ENCODE peak calls at places on chromosomes 5 and 9, in seven cellular contexts. One of them, this sample, is unnamed.

GRCh38 chr9:111481885-111482636 is 2.1 kb downstream of the ECPAS start:
- DNase-seq in IMR-90: peak
- DNase-seq in small intestine: no peak
- DNase-seq in stimulated activated CD4-positive, alpha-beta T cell treated with anti-CD3 and anti-CD28 coated beads, Interleukin-4, amount 100 ng/mL, for 1 hour: no peak
- DNase-seq in activated CD4-positive, alpha-beta T cell treated with anti-CD3 and anti-CD28 coated beads, Interleukin-2, amount 50 U/mL, for 1 hour: no peak
- DNase-seq in neuronal stem cell: peak
- DNase-seq in HT-29: peak
- DNase-seq in this sample: peak

GRCh38 chr5:141182248-141182647 is at the start of gene PCDHB16:
- DNase-seq in IMR-90: peak
- DNase-seq in small intestine: no peak
- DNase-seq in stimulated activated CD4-positive, alpha-beta T cell treated with anti-CD3 and anti-CD28 coated beads, Interleukin-4, amount 100 ng/mL, for 1 hour: no peak
- DNase-seq in activated CD4-positive, alpha-beta T cell treated with anti-CD3 and anti-CD28 coated beads, Interleukin-2, amount 50 U/mL, for 1 hour: no peak
- DNase-seq in neuronal stem cell: peak
- DNase-seq in HT-29: peak
- DNase-seq in this sample: peak

GRCh38 chr5:168314735-168315411 is 23.4 kb downstream of the WWC1 start:
- DNase-seq in IMR-90: peak
- DNase-seq in small intestine: peak
- DNase-seq in stimulated activated CD4-positive, alpha-beta T cell treated with anti-CD3 and anti-CD28 coated beads, Interleukin-4, amount 100 ng/mL, for 1 hour: no peak
- DNase-seq in activated CD4-positive, alpha-beta T cell treated with anti-CD3 and anti-CD28 coated beads, Interleukin-2, amount 50 U/mL, for 1 hour: no peak
- DNase-seq in neuronal stem cell: no peak
- DNase-seq in HT-29: peak
- DNase-seq in this sample: peak

GRCh38 chr5:59020611-59021285 is 437.9 kb downstream of the RAB3C start:
- DNase-seq in IMR-90: peak
- DNase-seq in small intestine: peak
- DNase-seq in stimulated activated CD4-positive, alpha-beta T cell treated with anti-CD3 and anti-CD28 coated beads, Interleukin-4, amount 100 ng/mL, for 1 hour: no peak
- DNase-seq in activated CD4-positive, alpha-beta T cell treated with anti-CD3 and anti-CD28 coated beads, Interleukin-2, amount 50 U/mL, for 1 hour: no peak
- DNase-seq in neuronal stem cell: no peak
- DNase-seq in HT-29: no peak
- DNase-seq in this sample: no peak

GRCh38 chr5:125412561-125413535 is 666.4 kb upstream of the ZNF608 start:
- DNase-seq in IMR-90: peak
- DNase-seq in small intestine: peak
- DNase-seq in stimulated activated CD4-positive, alpha-beta T cell treated with anti-CD3 and anti-CD28 coated beads, Interleukin-4, amount 100 ng/mL, for 1 hour: no peak
- DNase-seq in activated CD4-positive, alpha-beta T cell treated with anti-CD3 and anti-CD28 coated beads, Interleukin-2, amount 50 U/mL, for 1 hour: no peak
- DNase-seq in neuronal stem cell: peak
- DNase-seq in HT-29: peak
- DNase-seq in this sample: peak

GRCh38 chr9:127634698-127635097 is 22.6 kb downstream of the STXBP1 start:
- DNase-seq in IMR-90: no peak
- DNase-seq in small intestine: no peak
- DNase-seq in stimulated activated CD4-positive, alpha-beta T cell treated with anti-CD3 and anti-CD28 coated beads, Interleukin-4, amount 100 ng/mL, for 1 hour: no peak
- DNase-seq in activated CD4-positive, alpha-beta T cell treated with anti-CD3 and anti-CD28 coated beads, Interleukin-2, amount 50 U/mL, for 1 hour: no peak
- DNase-seq in neuronal stem cell: no peak
- DNase-seq in HT-29: peak
- DNase-seq in this sample: peak

GRCh38 chr5:59065551-59065950 is 482.7 kb downstream of the RAB3C start:
- DNase-seq in IMR-90: peak
- DNase-seq in small intestine: no peak
- DNase-seq in stimulated activated CD4-positive, alpha-beta T cell treated with anti-CD3 and anti-CD28 coated beads, Interleukin-4, amount 100 ng/mL, for 1 hour: no peak
- DNase-seq in activated CD4-positive, alpha-beta T cell treated with anti-CD3 and anti-CD28 coated beads, Interleukin-2, amount 50 U/mL, for 1 hour: no peak
- DNase-seq in neuronal stem cell: no peak
- DNase-seq in HT-29: no peak
- DNase-seq in this sample: no peak

GRCh38 chr9:34591091-34591910 is 1.8 kb upstream of the CNTFR start:
- DNase-seq in IMR-90: peak
- DNase-seq in small intestine: peak
- DNase-seq in stimulated activated CD4-positive, alpha-beta T cell treated with anti-CD3 and anti-CD28 coated beads, Interleukin-4, amount 100 ng/mL, for 1 hour: peak
- DNase-seq in activated CD4-positive, alpha-beta T cell treated with anti-CD3 and anti-CD28 coated beads, Interleukin-2, amount 50 U/mL, for 1 hour: peak
- DNase-seq in neuronal stem cell: peak
- DNase-seq in HT-29: peak
- DNase-seq in this sample: peak

GRCh38 chr5:26663500-26663899 is 374.9 kb downstream of the CDH9 start:
- DNase-seq in IMR-90: no peak
- DNase-seq in small intestine: no peak
- DNase-seq in stimulated activated CD4-positive, alpha-beta T cell treated with anti-CD3 and anti-CD28 coated beads, Interleukin-4, amount 100 ng/mL, for 1 hour: no peak
- DNase-seq in activated CD4-positive, alpha-beta T cell treated with anti-CD3 and anti-CD28 coated beads, Interleukin-2, amount 50 U/mL, for 1 hour: no peak
- DNase-seq in neuronal stem cell: no peak
- DNase-seq in HT-29: no peak
- DNase-seq in this sample: no peak

GRCh38 chr5:108101816-108102215 is 280.1 kb downstream of the FBXL17 start:
- DNase-seq in IMR-90: no peak
- DNase-seq in small intestine: no peak
- DNase-seq in stimulated activated CD4-positive, alpha-beta T cell treated with anti-CD3 and anti-CD28 coated beads, Interleukin-4, amount 100 ng/mL, for 1 hour: no peak
- DNase-seq in activated CD4-positive, alpha-beta T cell treated with anti-CD3 and anti-CD28 coated beads, Interleukin-2, amount 50 U/mL, for 1 hour: no peak
- DNase-seq in neuronal stem cell: no peak
- DNase-seq in HT-29: no peak
- DNase-seq in this sample: no peak

GRCh38 chr5:43042176-43042625 is 2.1 kb upstream of the ANXA2R start:
- DNase-seq in IMR-90: peak
- DNase-seq in small intestine: peak
- DNase-seq in stimulated activated CD4-positive, alpha-beta T cell treated with anti-CD3 and anti-CD28 coated beads, Interleukin-4, amount 100 ng/mL, for 1 hour: peak
- DNase-seq in activated CD4-positive, alpha-beta T cell treated with anti-CD3 and anti-CD28 coated beads, Interleukin-2, amount 50 U/mL, for 1 hour: peak
- DNase-seq in neuronal stem cell: peak
- DNase-seq in HT-29: peak
- DNase-seq in this sample: peak

GRCh38 chr5:155530046-155530445 is 516.5 kb downstream of the KIF4B start:
- DNase-seq in IMR-90: no peak
- DNase-seq in small intestine: no peak
- DNase-seq in stimulated activated CD4-positive, alpha-beta T cell treated with anti-CD3 and anti-CD28 coated beads, Interleukin-4, amount 100 ng/mL, for 1 hour: no peak
- DNase-seq in activated CD4-positive, alpha-beta T cell treated with anti-CD3 and anti-CD28 coated beads, Interleukin-2, amount 50 U/mL, for 1 hour: no peak
- DNase-seq in neuronal stem cell: no peak
- DNase-seq in HT-29: no peak
- DNase-seq in this sample: no peak

GRCh38 chr9:90861826-90862740 is 60.5 kb downstream of the SYK start:
- DNase-seq in IMR-90: no peak
- DNase-seq in small intestine: no peak
- DNase-seq in stimulated activated CD4-positive, alpha-beta T cell treated with anti-CD3 and anti-CD28 coated beads, Interleukin-4, amount 100 ng/mL, for 1 hour: no peak
- DNase-seq in activated CD4-positive, alpha-beta T cell treated with anti-CD3 and anti-CD28 coated beads, Interleukin-2, amount 50 U/mL, for 1 hour: no peak
- DNase-seq in neuronal stem cell: no peak
- DNase-seq in HT-29: no peak
- DNase-seq in this sample: no peak

This sample was measured in HepG2.